ENCODE peak calls at places on chromosomes 11 and 22, in nine cellular contexts. X is naive thymus-derived CD4-positive, alpha-beta T cell; L is aorta; U is small intestine; T is mesendoderm; Y is lung; N is osteoblast; V is epithelial cell of prostate; E is A549. R is an unnamed sample.

GRCh38 chr11:95143106-95143681 is 53.5 kb downstream of the ENDOD1 start:
- DNase-seq in X (no peak), L (no peak), U (no peak), T (no peak), Y (no peak), N (peak; percentile 90), V (no peak), E (no peak), R (no peak)

GRCh38 chr11:112400615-112401014 is 140.0 kb upstream of the PLET1 start:
- DNase-seq in X (no peak), L (no peak), U (no peak), T (no peak), Y (no peak), N (no peak), V (no peak), E (no peak), R (no peak)

GRCh38 chr11:19080579-19080993 is 20.1 kb upstream of the MRGPRX2 start:
- DNase-seq in X (no peak), L (no peak), U (no peak), T (no peak), Y (peak; percentile 42), N (peak; percentile 86), V (peak; percentile 72), E (no peak), R (no peak)

GRCh38 chr11:44325698-44326097 is 15.8 kb upstream of the ALX4 start:
- DNase-seq in X (no peak), L (no peak), U (no peak), T (no peak), Y (no peak), N (no peak), V (no peak), E (no peak), R (no peak)

GRCh38 chr11:91366186-91366585 is 858.4 kb upstream of the FAT3 start:
- DNase-seq in X (no peak), L (no peak), U (no peak), T (no peak), Y (no peak), N (no peak), V (no peak), E (no peak), R (no peak)

GRCh38 chr11:63839508-63840355 is 822 bp downstream of the MARK2 start:
- DNase-seq in X (peak; percentile 8), L (peak; percentile 80), U (peak; percentile 54), T (no peak), Y (peak; percentile 44), N (peak; percentile 82), V (no peak), E (no peak), R (peak; percentile 5)

GRCh38 chr11:70088735-70089250 is 10.7 kb downstream of the ANO1 start:
- DNase-seq in X (no peak), L (no peak), U (no peak), T (no peak), Y (no peak), N (no peak), V (no peak), E (no peak), R (no peak)

GRCh38 chr11:88035271-88035670 is 140.0 kb downstream of the RAB38 start:
- DNase-seq in X (no peak), L (no peak), U (no peak), T (no peak), Y (no peak), N (no peak), V (no peak), E (no peak), R (no peak)

GRCh38 chr11:96122601-96123044 is 198.7 kb upstream of the MTMR2 start:
- DNase-seq in X (no peak), L (no peak), U (no peak), T (no peak), Y (no peak), N (peak; percentile 67), V (peak; percentile 79), E (no peak), R (no peak)

GRCh38 chr11:79333381-79333780 is 107.4 kb downstream of the TENM4 start:
- DNase-seq in X (no peak), L (no peak), U (no peak), T (no peak), Y (no peak), N (no peak), V (no peak), E (no peak), R (no peak)

GRCh38 chr11:20729597-20730095 is 60.3 kb downstream of the NELL1 start:
- DNase-seq in X (no peak), L (no peak), U (no peak), T (no peak), Y (no peak), N (no peak), V (no peak), E (no peak), R (no peak)

GRCh38 chr11:117870176-117870952 is 6.1 kb downstream of the FXYD6 start:
- DNase-seq in X (no peak), L (no peak), U (no peak), T (no peak), Y (peak; percentile 14), N (no peak), V (no peak), E (no peak), R (no peak)

GRCh38 chr22:19042285-19043110 is 79.7 kb downstream of the DGCR2 start:
- DNase-seq in X (no peak), L (peak; percentile 62), U (no peak), T (no peak), Y (no peak), N (peak; percentile 59), V (no peak), E (no peak), R (no peak)

GRCh38 chr11:110866081-110866480 is 153.8 kb upstream of the ARHGAP20 start:
- DNase-seq in X (no peak), L (no peak), U (no peak), T (no peak), Y (no peak), N (no peak), V (no peak), E (no peak), R (no peak)

GRCh38 chr22:43945632-43946390 is 9.4 kb upstream of the SAMM50 start:
- DNase-seq in X (peak; percentile 18), L (peak; percentile 83), U (peak; percentile 70), T (peak; percentile 81), Y (peak; percentile 58), N (peak; percentile 96), V (no peak), E (peak; percentile 72), R (no peak)

GRCh38 chr11:111733009-111733408 is 33.2 kb downstream of the PPP2R1B start:
- DNase-seq in X (no peak), L (peak; percentile 88), U (no peak), T (no peak), Y (no peak), N (peak; percentile 91), V (no peak), E (no peak), R (no peak)

GRCh38 chr11:13261600-13262061 is 16.0 kb upstream of the BMAL1 start:
- DNase-seq in X (no peak), L (no peak), U (peak; percentile 29), T (peak; percentile 88), Y (no peak), N (peak; percentile 68), V (no peak), E (peak; percentile 69), R (no peak)

GRCh38 chr11:62860835-62861563 is 19.7 kb upstream of the SLC3A2 start:
- DNase-seq in X (no peak), L (no peak), U (no peak), T (no peak), Y (no peak), N (no peak), V (no peak), E (no peak), R (no peak)

GRCh38 chr11:107695446-107695845 is 16.4 kb downstream of the SLN start:
- DNase-seq in X (no peak), L (no peak), U (no peak), T (peak; percentile 27), Y (no peak), N (no peak), V (no peak), E (no peak), R (no peak)

GRCh38 chr11:115199501-115199900 is 304.7 kb downstream of the CADM1 start:
- DNase-seq in X (no peak), L (no peak), U (no peak), T (no peak), Y (no peak), N (no peak), V (no peak), E (no peak), R (no peak)

GRCh38 chr22:38554281-38554680 is 15.7 kb downstream of the DMC1 start:
- DNase-seq in X (no peak), L (no peak), U (no peak), T (no peak), Y (no peak), N (peak; percentile 93), V (no peak), E (no peak), R (no peak)

GRCh38 chr22:37267128-37267587 is 15.2 kb upstream of the CYTH4 start:
- DNase-seq in X (peak; percentile 58), L (peak; percentile 82), U (peak; percentile 37), T (peak; percentile 64), Y (peak; percentile 48), N (peak; percentile 86), V (no peak), E (peak; percentile 26), R (peak; percentile 50)

GRCh38 chr11:74950374-74950969 is 1.4 kb downstream of the SPCS2 start:
- DNase-seq in X (no peak), L (no peak), U (no peak), T (no peak), Y (no peak), N (no peak), V (no peak), E (no peak), R (no peak)
- H3K27ac ChIP-seq in X (peak overlapping the region; percentile 78), L (no peak overlapping the region), U (no peak overlapping the region), T (no peak overlapping the region), Y (no peak overlapping the region), N (peak overlapping the region; percentile 96), V (no peak overlapping the region), E (peak overlapping the region; percentile 91), R (no peak overlapping the region)

GRCh38 chr22:23182289-23183106 is 2.2 kb downstream of the BCR start:
- DNase-seq in X (no peak), L (no peak), U (no peak), T (peak; percentile 70), Y (no peak), N (peak; percentile 90), V (peak; percentile 64), E (no peak), R (no peak)
- H3K27ac ChIP-seq in X (peak overlapping the region; percentile 74), L (peak overlapping the region; percentile 27), U (no peak overlapping the region), T (peak overlapping the region; percentile 30), Y (no peak overlapping the region), N (no peak overlapping the region), V (peak overlapping the region; percentile 56), E (no peak overlapping the region), R (peak overlapping the region; percentile 47)

DNA sequence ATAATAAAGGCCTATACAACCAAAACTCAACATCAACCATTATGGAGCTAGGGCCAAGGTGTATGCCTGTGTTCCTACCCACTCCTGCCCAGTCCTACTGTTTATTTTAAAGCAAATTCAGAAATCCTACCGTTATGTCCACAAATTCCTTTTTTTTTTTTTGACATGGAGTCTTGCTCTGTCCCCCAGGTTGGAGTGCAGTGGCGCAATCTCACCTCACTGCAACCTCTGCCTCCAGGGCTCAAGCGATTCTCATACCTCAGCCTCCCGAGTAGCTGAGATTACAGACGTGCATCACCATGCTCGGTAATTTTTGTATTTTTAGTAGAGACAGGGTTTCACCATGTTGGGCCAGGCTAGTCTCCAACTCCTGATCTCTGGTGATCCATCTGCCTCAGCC is 3.1 kb upstream of the CPT1A start:
- DNase-seq in X (no peak), L (no peak), U (no peak), T (no peak), Y (no peak), N (no peak), V (no peak), E (no peak), R (no peak)
- H3K27ac ChIP-seq in X (no peak overlapping the region), L (no peak overlapping the region), U (no peak overlapping the region), T (no peak overlapping the region), Y (no peak overlapping the region), N (no peak overlapping the region), V (no peak overlapping the region), E (no peak overlapping the region), R (no peak overlapping the region)

GRCh38 chr11:124123587-124123986 is 8.3 kb downstream of the VWA5A start:
- DNase-seq in X (no peak), L (no peak), U (no peak), T (peak; percentile 71), Y (no peak), N (no peak), V (no peak), E (no peak), R (no peak)
- H3K27ac ChIP-seq in X (no peak overlapping the region), L (no peak overlapping the region), U (no peak overlapping the region), T (no peak overlapping the region), Y (no peak overlapping the region), N (no peak overlapping the region), V (no peak overlapping the region), E (no peak overlapping the region), R (no peak overlapping the region)